ENCODE peak calls at places on chromosomes 6 and 20, in four cellular contexts. One of them, this sample, is unnamed.

GRCh38 chr6:112906737-112907136 is 559.6 kb downstream of the RFPL4B start:
- DNase-seq in sigmoid colon: no peak
- DNase-seq in breast epithelium: no peak
- DNase-seq in vagina: no peak
- DNase-seq in this sample: no peak

GRCh38 chr6:151374024-151374423 is 17.3 kb downstream of the ZBTB2 start:
- DNase-seq in sigmoid colon: no peak
- DNase-seq in breast epithelium: no peak
- DNase-seq in vagina: no peak
- DNase-seq in this sample: no peak

GRCh38 chr6:146901940-146902816 is 302.0 kb upstream of the STXBP5 start:
- DNase-seq in sigmoid colon: no peak
- DNase-seq in breast epithelium: no peak
- DNase-seq in vagina: no peak
- DNase-seq in this sample: no peak

GRCh38 chr20:25504366-25505135 is 80.8 kb downstream of the NINL start:
- DNase-seq in sigmoid colon: no peak
- DNase-seq in breast epithelium: no peak
- DNase-seq in vagina: no peak
- DNase-seq in this sample: peak; percentile 29

GRCh38 chr6:151881231-151881630 is 73.7 kb downstream of the ESR1 start:
- DNase-seq in sigmoid colon: no peak
- DNase-seq in breast epithelium: no peak
- DNase-seq in vagina: no peak
- DNase-seq in this sample: no peak

GRCh38 chr6:85346196-85346595 is 103.7 kb upstream of the NT5E start:
- DNase-seq in sigmoid colon: no peak
- DNase-seq in breast epithelium: no peak
- DNase-seq in vagina: no peak
- DNase-seq in this sample: no peak

GRCh38 chr6:35385457-35386202 is 43.3 kb downstream of the PPARD start:
- DNase-seq in sigmoid colon: peak; percentile 71
- DNase-seq in breast epithelium: no peak
- DNase-seq in vagina: no peak
- DNase-seq in this sample: no peak

GRCh38 chr20:43409041-43409913 is 48.4 kb upstream of the SRSF6 start:
- DNase-seq in sigmoid colon: no peak
- DNase-seq in breast epithelium: no peak
- DNase-seq in vagina: no peak
- DNase-seq in this sample: no peak

GRCh38 chr20:37329481-37330165 is 16.3 kb upstream of the SRC start:
- DNase-seq in sigmoid colon: no peak
- DNase-seq in breast epithelium: no peak
- DNase-seq in vagina: no peak
- DNase-seq in this sample: no peak

GRCh38 chr20:57080796-57081195 is 185.6 kb downstream of the BMP7 start:
- DNase-seq in sigmoid colon: no peak
- DNase-seq in breast epithelium: no peak
- DNase-seq in vagina: no peak
- DNase-seq in this sample: no peak

GRCh38 chr6:113011803-113012202 is 664.7 kb downstream of the RFPL4B start:
- DNase-seq in sigmoid colon: no peak
- DNase-seq in breast epithelium: no peak
- DNase-seq in vagina: no peak
- DNase-seq in this sample: no peak

GRCh38 chr6:20669571-20670314 is 135.5 kb downstream of the CDKAL1 start:
- DNase-seq in sigmoid colon: no peak
- DNase-seq in breast epithelium: no peak
- DNase-seq in vagina: no peak
- DNase-seq in this sample: no peak

GRCh38 chr20:62889871-62890270 is 28.2 kb upstream of the TCFL5 start:
- DNase-seq in sigmoid colon: no peak
- DNase-seq in breast epithelium: no peak
- DNase-seq in vagina: no peak
- DNase-seq in this sample: no peak
- TF ChIP-seq POLR2AphosphoS5 in sigmoid colon: no peak
- TF ChIP-seq POLR2AphosphoS5 in breast epithelium: no peak
- TF ChIP-seq POLR2AphosphoS5 in vagina: no peak
- TF ChIP-seq POLR2AphosphoS5 in this sample: no peak

GRCh38 chr6:170500955-170501590 is 52.0 kb downstream of the PSMB1 start:
- DNase-seq in sigmoid colon: no peak
- DNase-seq in breast epithelium: no peak
- DNase-seq in vagina: no peak
- DNase-seq in this sample: no peak

GRCh38 chr6:170505306-170505705 is 47.8 kb downstream of the PSMB1 start:
- DNase-seq in sigmoid colon: no peak
- DNase-seq in breast epithelium: no peak
- DNase-seq in vagina: no peak
- DNase-seq in this sample: no peak

GRCh38 chr6:170510631-170511030 is 42.5 kb downstream of the PSMB1 start:
- DNase-seq in sigmoid colon: no peak
- DNase-seq in breast epithelium: no peak
- DNase-seq in vagina: no peak
- DNase-seq in this sample: no peak

GRCh38 chr6:170503414-170503761 is 49.7 kb downstream of the PSMB1 start:
- DNase-seq in sigmoid colon: no peak
- DNase-seq in breast epithelium: no peak
- DNase-seq in vagina: no peak
- DNase-seq in this sample: no peak

DNA sequence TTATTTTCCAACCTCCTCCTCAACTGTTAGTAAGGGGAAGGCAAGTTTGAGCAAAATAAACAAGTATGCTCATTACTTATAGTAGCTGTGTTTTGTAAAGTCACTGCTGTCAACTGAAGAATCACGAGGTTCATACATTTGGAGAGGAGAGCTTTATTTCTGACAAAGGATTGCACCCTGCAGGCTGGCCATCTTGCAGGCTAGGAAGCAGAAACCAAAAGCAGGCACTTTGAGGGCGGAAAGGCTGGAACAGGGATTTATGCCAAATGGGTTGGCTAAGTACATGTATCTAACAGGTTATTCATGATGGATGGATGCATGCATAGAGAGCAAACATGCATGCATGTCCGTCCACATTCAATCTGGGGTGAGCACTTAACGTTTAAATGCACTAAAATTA is 46.7 kb downstream of the PSMB1 start:
- DNase-seq in sigmoid colon: no peak
- DNase-seq in breast epithelium: no peak
- DNase-seq in vagina: no peak
- DNase-seq in this sample: no peak
- H3K9me3 ChIP-seq in sigmoid colon: no peaks in the 10 kb centered on the region
- H3K9me3 ChIP-seq in breast epithelium: peaks cover 6% of the 10 kb centered on the region
- H3K9me3 ChIP-seq in vagina: no peaks in the 10 kb centered on the region
- H3K9me3 ChIP-seq in this sample: no peaks in the 10 kb centered on the region

DNA sequence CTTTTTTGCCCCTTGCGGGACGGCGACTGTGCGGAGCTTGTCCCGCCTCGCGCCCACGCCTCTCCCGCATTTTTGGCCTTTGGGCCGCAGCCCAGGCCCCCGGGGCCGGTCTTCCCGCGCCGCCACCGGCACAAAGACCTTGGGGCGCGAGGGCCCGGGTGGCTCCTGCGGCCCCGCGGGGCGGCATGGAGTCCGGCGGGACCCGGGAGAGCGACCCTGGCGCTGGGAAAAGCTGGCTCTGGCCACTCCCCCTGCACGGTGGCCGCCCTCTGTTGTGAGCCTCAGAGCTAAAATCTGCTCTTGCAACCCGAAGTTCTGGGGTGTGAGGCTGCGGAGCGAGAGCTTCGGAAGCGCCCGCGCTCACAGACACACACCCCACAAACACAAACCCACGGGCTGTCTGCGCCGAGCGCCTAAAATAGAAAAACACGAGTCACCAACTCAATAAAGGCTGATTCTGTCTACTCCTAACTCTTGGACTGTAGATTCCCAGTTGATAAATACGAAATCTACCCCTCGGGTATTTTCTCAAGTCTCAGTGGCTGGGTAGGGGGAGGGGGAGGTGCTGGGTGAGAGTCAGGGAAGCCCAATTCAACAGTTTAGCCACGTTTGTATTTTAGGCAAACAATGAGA is 496 bp upstream of the BEND3 start:
- DNase-seq in sigmoid colon: peak; percentile 63
- DNase-seq in breast epithelium: no peak
- DNase-seq in vagina: no peak
- DNase-seq in this sample: no peak
- TF ChIP-seq POLR2AphosphoS5 in sigmoid colon: no peak
- TF ChIP-seq POLR2AphosphoS5 in breast epithelium: no peak
- TF ChIP-seq POLR2AphosphoS5 in vagina: no peak
- TF ChIP-seq POLR2AphosphoS5 in this sample: no peak

DNA sequence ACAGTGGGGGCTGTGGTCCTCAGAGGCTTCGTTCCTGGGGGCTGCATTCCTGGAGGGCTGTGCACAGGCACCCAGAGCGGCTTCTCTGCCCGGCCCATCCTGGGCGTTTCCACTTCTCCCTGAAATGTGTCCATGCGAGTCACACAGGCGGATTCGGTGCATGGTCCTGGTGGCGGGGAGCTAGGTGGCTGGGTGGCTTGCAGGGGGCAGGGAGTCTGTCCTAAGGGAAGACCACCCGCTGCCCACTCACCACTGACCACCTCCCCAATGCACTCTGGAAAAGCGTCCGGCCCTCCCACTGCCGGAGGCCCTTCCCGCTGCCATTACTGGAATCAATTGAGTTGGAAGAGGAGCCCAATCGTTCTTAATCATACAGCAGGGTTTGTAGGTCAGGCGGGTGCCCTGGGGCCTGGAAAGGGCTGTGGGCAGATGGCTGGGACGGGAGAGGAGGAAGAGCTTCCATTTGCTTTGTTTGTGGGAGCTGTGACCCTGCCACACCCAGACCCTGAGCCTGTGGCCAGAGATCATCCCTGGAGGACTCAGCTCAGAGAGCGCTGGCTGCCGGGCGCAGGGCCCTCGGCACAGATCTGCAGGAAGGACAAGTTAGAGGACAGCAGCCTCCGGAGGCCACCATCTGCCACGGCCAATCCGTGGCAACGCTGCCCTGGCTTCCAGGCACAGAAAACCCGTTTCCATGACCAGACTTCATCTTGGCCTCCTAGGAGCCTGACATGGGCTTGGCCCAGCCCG is 6.3 kb downstream of the CHRNA4 start:
- DNase-seq in sigmoid colon: no peak
- DNase-seq in breast epithelium: no peak
- DNase-seq in vagina: no peak
- DNase-seq in this sample: no peak
- H3K9me3 ChIP-seq in sigmoid colon: no peaks in the 10 kb centered on the region
- H3K9me3 ChIP-seq in breast epithelium: no peaks in the 10 kb centered on the region
- H3K9me3 ChIP-seq in vagina: no peaks in the 10 kb centered on the region
- H3K9me3 ChIP-seq in this sample: no peaks in the 10 kb centered on the region

DNA sequence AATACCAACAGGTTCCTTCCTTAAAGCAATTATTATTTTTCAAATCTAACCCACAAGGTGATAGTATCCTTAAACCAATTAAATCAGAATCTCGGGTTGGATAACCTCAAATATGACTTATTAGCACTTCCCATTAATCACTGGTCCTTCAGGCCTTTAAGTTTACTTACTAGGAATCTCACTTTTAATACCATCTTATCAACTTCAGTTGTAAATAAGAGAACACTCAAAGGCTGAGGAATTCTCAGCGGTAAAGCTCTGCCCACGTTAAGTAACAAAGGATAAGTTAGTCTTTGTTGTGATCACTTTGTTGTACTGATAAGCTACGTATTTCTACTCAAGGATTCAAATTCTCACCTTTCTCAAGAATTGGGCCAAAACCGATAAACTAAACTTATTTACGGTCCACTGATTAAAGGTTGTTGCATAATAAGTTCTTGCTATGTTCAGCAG is 82.0 kb downstream of the OR2B2 start:
- DNase-seq in sigmoid colon: no peak
- DNase-seq in breast epithelium: no peak
- DNase-seq in vagina: no peak
- DNase-seq in this sample: no peak
- TF ChIP-seq POLR2AphosphoS5 in sigmoid colon: no peak
- TF ChIP-seq POLR2AphosphoS5 in breast epithelium: no peak
- TF ChIP-seq POLR2AphosphoS5 in vagina: no peak
- TF ChIP-seq POLR2AphosphoS5 in this sample: no peak

GRCh38 chr6:148671952-148672351 is 74.9 kb upstream of the UST start:
- DNase-seq in sigmoid colon: no peak
- DNase-seq in breast epithelium: no peak
- DNase-seq in vagina: no peak
- DNase-seq in this sample: no peak
- H3K9me3 ChIP-seq in sigmoid colon: peaks cover 5% of the 10 kb centered on the region
- H3K9me3 ChIP-seq in breast epithelium: peaks cover 22% of the 10 kb centered on the region
- H3K9me3 ChIP-seq in vagina: peaks cover 10% of the 10 kb centered on the region
- H3K9me3 ChIP-seq in this sample: peaks cover 13% of the 10 kb centered on the region

GRCh38 chr6:119524410-119524809 is 174.8 kb upstream of the MAN1A1 start:
- DNase-seq in sigmoid colon: no peak
- DNase-seq in breast epithelium: no peak
- DNase-seq in vagina: no peak
- DNase-seq in this sample: no peak

GRCh38 chr6:119523546-119523945 is 174.0 kb upstream of the MAN1A1 start:
- DNase-seq in sigmoid colon: no peak
- DNase-seq in breast epithelium: no peak
- DNase-seq in vagina: no peak
- DNase-seq in this sample: no peak

GRCh38 chr6:119521251-119521650 is 171.7 kb upstream of the MAN1A1 start:
- DNase-seq in sigmoid colon: no peak
- DNase-seq in breast epithelium: no peak
- DNase-seq in vagina: no peak
- DNase-seq in this sample: no peak

DNA sequence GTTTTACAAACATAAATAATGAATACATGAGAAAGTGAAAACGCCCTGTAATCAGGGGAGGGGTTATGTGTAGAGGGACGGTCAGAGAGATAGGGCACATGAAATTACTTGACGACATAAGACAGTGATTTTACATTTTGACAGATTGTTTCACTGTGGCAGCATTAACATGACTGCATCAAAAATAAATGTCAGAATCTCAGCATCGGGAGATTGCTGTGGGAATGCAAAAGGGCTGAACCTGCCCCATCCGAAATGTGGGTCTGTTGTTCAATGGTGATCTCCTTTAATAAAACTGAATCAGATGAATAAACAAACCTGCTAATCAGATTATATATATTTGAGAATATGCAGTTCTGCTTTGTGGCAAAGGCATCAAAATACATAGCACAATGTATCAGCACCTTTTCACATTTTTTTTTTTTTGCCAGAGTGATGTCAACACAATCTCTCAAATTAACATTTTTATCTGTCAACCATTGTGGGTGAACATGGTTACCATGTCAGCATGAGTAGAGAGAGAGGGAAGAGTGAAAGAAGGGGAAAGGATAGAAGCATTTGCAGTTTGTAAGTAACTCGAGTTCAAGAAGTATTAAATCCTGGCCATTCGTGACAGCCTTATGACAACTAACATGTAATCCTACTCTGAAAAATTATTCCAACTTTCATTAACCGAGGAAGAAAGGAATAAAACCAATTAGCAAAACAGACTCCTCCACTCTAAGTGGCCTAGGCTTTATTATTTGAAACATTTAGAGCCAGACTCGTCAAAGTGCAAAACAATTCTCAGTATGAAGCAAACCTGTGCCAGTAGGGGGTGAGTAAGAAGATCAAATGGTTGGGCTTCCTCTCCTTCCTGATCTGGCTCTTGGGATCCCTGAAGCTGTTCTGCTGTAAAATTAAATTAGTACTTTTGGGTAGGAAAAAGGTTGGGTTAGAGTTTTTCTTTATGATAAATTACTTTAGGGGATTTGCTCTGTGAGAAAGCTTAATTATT is 177.3 kb upstream of the MAN1A1 start:
- DNase-seq in sigmoid colon: no peak
- DNase-seq in breast epithelium: no peak
- DNase-seq in vagina: no peak
- DNase-seq in this sample: no peak
- TF ChIP-seq POLR2AphosphoS5 in sigmoid colon: no peak
- TF ChIP-seq POLR2AphosphoS5 in breast epithelium: no peak
- TF ChIP-seq POLR2AphosphoS5 in vagina: no peak
- TF ChIP-seq POLR2AphosphoS5 in this sample: no peak

GRCh38 chr20:51306081-51306480 is 236.4 kb downstream of the NFATC2 start:
- DNase-seq in sigmoid colon: no peak
- DNase-seq in breast epithelium: no peak
- DNase-seq in vagina: no peak
- DNase-seq in this sample: no peak
- H3K9me3 ChIP-seq in sigmoid colon: no peaks in the 10 kb centered on the region
- H3K9me3 ChIP-seq in breast epithelium: peaks cover 4% of the 10 kb centered on the region
- H3K9me3 ChIP-seq in vagina: no peaks in the 10 kb centered on the region
- H3K9me3 ChIP-seq in this sample: no peaks in the 10 kb centered on the region

GRCh38 chr20:64106981-64107735 is at the start of gene NPBWR2:
- DNase-seq in sigmoid colon: peak; percentile 48
- DNase-seq in breast epithelium: no peak
- DNase-seq in vagina: no peak
- DNase-seq in this sample: peak; percentile 59
- TF ChIP-seq POLR2AphosphoS5 in sigmoid colon: no peak
- TF ChIP-seq POLR2AphosphoS5 in breast epithelium: no peak
- TF ChIP-seq POLR2AphosphoS5 in vagina: no peak
- TF ChIP-seq POLR2AphosphoS5 in this sample: no peak